ENCODE peak calls at places on chromosome 13, in five cellular contexts. B is AG04449, D is GM23338, K is omental fat pad, E is neural crest cell. Y is an unnamed sample.

GRCh38 chr13:78323848-78324247 is 279.5 kb downstream of the POU4F1 start:
- DNase-seq in E (no peak), K (no peak), D (no peak), B (no peak), Y (no peak)

GRCh38 chr13:93364166-93364565 is 137.6 kb downstream of the GPC6 start:
- DNase-seq in B (no peak), K (no peak), D (no peak), E (no peak), Y (no peak)

GRCh38 chr13:90768116-90768515 is 579.4 kb upstream of the MIR17HG start:
- DNase-seq in K (no peak), B (no peak), D (no peak), E (no peak), Y (no peak)

GRCh38 chr13:20219585-20219984 is 12.5 kb downstream of the GJB6 start:
- DNase-seq in K (no peak), B (no peak), E (no peak), D (no peak), Y (no peak)

GRCh38 chr13:20550799-20551198 is 16.2 kb upstream of the IFT88 start:
- DNase-seq in E (no peak), D (no peak), B (no peak), K (no peak), Y (no peak)

GRCh38 chr13:56886398-56886797 is 254.3 kb upstream of the PRR20A start:
- DNase-seq in K (no peak), D (no peak), B (no peak), E (no peak), Y (no peak)

GRCh38 chr13:75705395-75705794 is 69.3 kb downstream of the LMO7 start:
- DNase-seq in D (no peak), K (no peak), B (no peak), E (no peak), Y (no peak)

GRCh38 chr13:79794936-79795335 is 314.0 kb downstream of the NDFIP2 start:
- DNase-seq in K (no peak), B (no peak), D (no peak), E (no peak), Y (no peak)

GRCh38 chr13:50911051-50911690 is 1.6 kb downstream of the RNASEH2B start:
- DNase-seq in E (no peak), K (no peak), D (no peak), B (no peak), Y (no peak)

GRCh38 chr13:21579754-21580316 is 24.1 kb downstream of the MICU2 start:
- DNase-seq in D (no peak), K (no peak), E (no peak), B (no peak), Y (no peak)

GRCh38 chr13:68523838-68524424 is 1293.8 kb upstream of the PCDH9 start:
- DNase-seq in D (no peak), B (no peak), K (no peak), E (no peak), Y (no peak)

GRCh38 chr13:113322043-113322461 is 25.0 kb downstream of the LAMP1 start:
- DNase-seq in B (no peak), D (no peak), K (no peak), E (no peak), Y (no peak)

GRCh38 chr13:112106467-112107141 is 39.7 kb downstream of the SOX1 start:
- DNase-seq in E (peak; percentile 60), D (peak; percentile 68), B (no peak), K (no peak), Y (no peak)

GRCh38 chr13:73754727-73755292 is 379.4 kb downstream of the KLF12 start:
- DNase-seq in K (no peak), B (no peak), D (peak; percentile 81), E (peak; percentile 50), Y (no peak)

GRCh38 chr13:102724923-102725322 is 30.1 kb upstream of the METTL21C start:
- DNase-seq in E (no peak), D (no peak), K (no peak), B (peak; percentile 23), Y (no peak)

GRCh38 chr13:97347255-97347653 is 86.7 kb upstream of the RAP2A start:
- DNase-seq in D (no peak), B (no peak), K (no peak), E (no peak), Y (no peak)

DNA sequence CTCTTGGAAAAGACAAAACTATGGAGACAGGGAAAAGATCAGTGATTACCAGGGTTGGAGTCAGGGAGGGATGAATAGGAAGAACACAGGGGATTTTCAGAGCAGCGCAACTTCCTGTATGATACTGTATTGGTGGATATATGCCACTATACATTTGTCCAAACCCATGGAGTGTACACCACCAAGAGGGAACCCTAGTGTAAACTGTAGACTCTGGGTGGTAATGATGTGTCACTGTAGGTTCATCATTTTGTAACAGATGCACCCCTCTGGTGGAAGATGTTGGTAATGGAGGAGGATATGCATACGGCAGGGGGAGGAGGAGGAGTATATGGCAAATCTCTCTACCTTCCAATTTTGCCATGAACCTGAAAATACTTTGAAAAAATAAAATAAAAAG is 68.1 kb downstream of the UFM1 start:
- DNase-seq in E (no peak), D (peak; percentile 60), K (no peak), B (no peak), Y (no peak)
- TF ChIP-seq CTCF in E (peak; percentile 49), D (peak; percentile 65), K (no peak), B (peak; percentile 13), Y (no peak)

GRCh38 chr13:52003551-52003950 is 7.7 kb downstream of the ATP7B start:
- DNase-seq in E (no peak), D (peak; percentile 48), B (no peak), K (no peak), Y (no peak)

GRCh38 chr13:52006491-52007245 is 4.6 kb downstream of the ATP7B start:
- DNase-seq in B (no peak), D (no peak), E (no peak), K (no peak), Y (no peak)

GRCh38 chr13:52002361-52002760 is 8.9 kb downstream of the ATP7B start:
- DNase-seq in D (peak; percentile 50), B (no peak), E (no peak), K (no peak), Y (no peak)

GRCh38 chr13:52001120-52001731 is 10.0 kb downstream of the ATP7B start:
- DNase-seq in B (no peak), D (peak; percentile 82), K (no peak), E (no peak), Y (no peak)

GRCh38 chr13:52004508-52005183 is 6.6 kb downstream of the ATP7B start:
- DNase-seq in B (no peak), D (no peak), K (no peak), E (no peak), Y (no peak)
- TF ChIP-seq CTCF in B (no peak), D (no peak), K (no peak), E (no peak), Y (no peak)

DNA sequence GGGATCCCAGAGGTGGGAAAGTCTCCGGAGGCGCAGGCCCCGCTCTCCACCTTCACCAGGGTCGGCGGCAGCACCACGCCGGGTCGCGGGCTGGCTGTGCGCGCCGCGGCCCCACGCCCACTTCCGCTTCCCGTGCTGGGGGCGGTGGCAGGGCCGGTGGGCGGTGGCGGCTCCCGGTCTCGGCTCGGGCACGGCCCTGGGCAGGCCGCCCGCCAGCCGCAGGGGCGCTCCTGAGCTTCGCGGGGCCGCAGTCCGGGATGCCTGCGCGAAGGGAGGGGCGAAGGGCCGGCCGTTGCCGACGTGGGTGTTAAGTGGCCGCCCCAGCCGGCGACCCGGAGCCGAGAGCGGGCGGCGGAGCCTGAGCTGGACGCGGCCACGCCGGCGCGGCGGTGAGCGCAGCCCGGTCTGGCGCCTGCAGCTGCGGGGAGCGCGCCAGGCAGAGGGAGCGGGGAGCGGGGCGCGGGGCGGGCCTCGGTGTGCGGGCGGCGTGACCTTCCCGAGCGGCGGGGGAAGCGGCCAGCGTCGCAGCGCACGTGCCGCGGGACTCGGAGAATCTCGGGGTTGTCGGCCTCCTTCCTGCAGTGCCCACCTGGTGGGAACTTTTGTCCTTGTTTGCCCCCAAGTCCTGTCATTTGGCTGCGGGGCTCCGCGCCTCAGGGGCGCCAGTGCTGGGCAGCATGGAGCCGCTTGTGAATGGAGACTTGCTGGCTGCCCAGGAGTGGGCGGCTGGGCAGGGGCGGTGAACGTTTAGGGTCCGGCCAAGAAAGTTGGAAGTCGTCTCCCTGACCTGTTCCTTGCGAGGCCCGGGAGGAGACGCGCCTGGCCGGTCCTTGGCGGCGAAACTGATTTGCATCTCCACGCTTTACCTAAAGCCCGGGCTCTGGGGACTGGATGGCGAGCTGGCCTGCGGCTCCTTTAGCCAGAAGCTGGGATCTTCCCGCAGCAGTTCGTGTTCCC is at the start of gene SLC25A15:
- DNase-seq in K (no peak), E (peak; percentile 68), B (no peak), D (peak; percentile 80), Y (peak; percentile 57)
- TF ChIP-seq CTCF in K (no peak), E (peak; percentile 47), B (peak; percentile 36), D (peak; percentile 40), Y (no peak)

GRCh38 chr13:99528547-99528946 is 27.3 kb downstream of the TM9SF2 start:
- DNase-seq in E (no peak), B (no peak), K (no peak), D (no peak), Y (no peak)
- TF ChIP-seq CTCF in E (peak; percentile 46), B (no peak), K (no peak), D (peak; percentile 46), Y (no peak)

DNA sequence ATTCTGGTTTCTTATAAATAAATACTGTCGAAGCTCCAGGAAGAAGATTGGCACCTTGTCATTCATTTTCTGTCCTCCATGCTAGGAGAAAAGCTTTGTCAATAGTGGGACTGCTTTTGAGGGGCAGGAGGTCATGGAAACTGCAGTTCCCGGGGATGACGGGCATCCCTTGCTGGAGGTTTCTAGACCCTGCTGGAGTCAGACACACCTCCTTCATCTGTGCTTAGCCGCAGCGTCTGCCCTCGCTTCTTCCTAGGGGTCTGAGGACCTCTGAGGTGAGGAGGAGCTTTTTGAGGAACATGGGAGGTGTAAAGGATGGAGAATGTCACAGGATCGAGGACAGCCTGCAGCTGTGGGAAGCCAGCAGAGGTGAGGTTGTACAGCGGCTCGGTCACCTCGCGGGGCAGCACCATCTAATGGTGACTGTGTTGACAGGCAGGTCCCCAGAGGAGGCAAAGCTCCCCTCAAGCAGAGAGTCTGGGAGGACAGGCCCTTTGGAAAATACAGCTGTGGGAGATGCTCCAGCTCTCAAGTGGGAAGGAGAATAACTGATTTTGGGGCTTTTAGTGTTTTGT is 172.7 kb upstream of the RNF113B start:
- DNase-seq in D (peak; percentile 71), B (no peak), E (no peak), K (no peak), Y (no peak)
- TF ChIP-seq CTCF in D (peak; percentile 84), B (no peak), E (peak; percentile 41), K (no peak), Y (no peak)

GRCh38 chr13:47611664-47612288 is 389.3 kb downstream of the SUCLA2 start:
- DNase-seq in D (no peak), B (no peak), E (no peak), K (no peak), Y (no peak)
- TF ChIP-seq CTCF in D (no peak), B (no peak), E (no peak), K (no peak), Y (peak; percentile 52)

GRCh38 chr13:37270206-37271001 is 164.9 kb upstream of the CSNK1A1L start:
- DNase-seq in E (no peak), D (peak; percentile 21), K (no peak), B (no peak), Y (no peak)
- TF ChIP-seq CTCF in E (no peak), D (peak; percentile 55), K (no peak), B (no peak), Y (no peak)

GRCh38 chr13:28817204-28817603 is 2.9 kb upstream of the MTUS2 start:
- DNase-seq in D (peak; percentile 56), B (no peak), E (no peak), K (no peak), Y (no peak)
- TF ChIP-seq CTCF in D (peak; percentile 64), B (no peak), E (peak; percentile 39), K (no peak), Y (no peak)